ENCODE peak calls at places on chromosomes 4 and X, in five cellular contexts. One of them, this sample, is unnamed.

GRCh38 chr4:53043900-53044650 is 182.0 kb downstream of the RASL11B start:
- DNase-seq in GM12892: no peak
- DNase-seq in GM12878: no peak
- DNase-seq in ELR: no peak
- DNase-seq in NK-92 treated with Interleukin-12 subunit alpha and Interleukin-12 subunit beta, amount 100 ng/mL, for 24 hours: no peak
- DNase-seq in this sample: no peak

GRCh38 chr4:119210760-119211159 is 1.8 kb upstream of the USP53 start:
- DNase-seq in GM12892: no peak
- DNase-seq in GM12878: no peak
- DNase-seq in ELR: peak
- DNase-seq in NK-92 treated with Interleukin-12 subunit alpha and Interleukin-12 subunit beta, amount 100 ng/mL, for 24 hours: no peak
- DNase-seq in this sample: no peak

GRCh38 chrX:147927220-147927619 is 15.5 kb downstream of the FMR1 start:
- DNase-seq in GM12892: no peak
- DNase-seq in GM12878: no peak
- DNase-seq in ELR: no peak
- DNase-seq in NK-92 treated with Interleukin-12 subunit alpha and Interleukin-12 subunit beta, amount 100 ng/mL, for 24 hours: no peak
- DNase-seq in this sample: no peak

GRCh38 chrX:119539872-119540271 is 25.3 kb downstream of the STEEP1 start:
- DNase-seq in GM12892: no peak
- DNase-seq in GM12878: no peak
- DNase-seq in ELR: peak
- DNase-seq in NK-92 treated with Interleukin-12 subunit alpha and Interleukin-12 subunit beta, amount 100 ng/mL, for 24 hours: no peak
- DNase-seq in this sample: no peak

GRCh38 chr4:96524311-96524875 is 684.5 kb downstream of the PDHA2 start:
- DNase-seq in GM12892: no peak
- DNase-seq in GM12878: no peak
- DNase-seq in ELR: no peak
- DNase-seq in NK-92 treated with Interleukin-12 subunit alpha and Interleukin-12 subunit beta, amount 100 ng/mL, for 24 hours: no peak
- DNase-seq in this sample: no peak

GRCh38 chrX:118807151-118808017 is 16.2 kb upstream of the ZCCHC12 start:
- DNase-seq in GM12892: no peak
- DNase-seq in GM12878: peak
- DNase-seq in ELR: peak
- DNase-seq in NK-92 treated with Interleukin-12 subunit alpha and Interleukin-12 subunit beta, amount 100 ng/mL, for 24 hours: no peak
- DNase-seq in this sample: peak

GRCh38 chr4:7661846-7662506 is 227.2 kb upstream of the PSAPL1 start:
- DNase-seq in GM12892: no peak
- DNase-seq in GM12878: no peak
- DNase-seq in ELR: no peak
- DNase-seq in NK-92 treated with Interleukin-12 subunit alpha and Interleukin-12 subunit beta, amount 100 ng/mL, for 24 hours: no peak
- DNase-seq in this sample: no peak

GRCh38 chr4:12445711-12446110 is 1017.0 kb upstream of the HS3ST1 start:
- DNase-seq in GM12892: no peak
- DNase-seq in GM12878: no peak
- DNase-seq in ELR: no peak
- DNase-seq in NK-92 treated with Interleukin-12 subunit alpha and Interleukin-12 subunit beta, amount 100 ng/mL, for 24 hours: no peak
- DNase-seq in this sample: no peak

GRCh38 chr4:13527983-13528822 is 16.1 kb downstream of the NKX3-2 start:
- DNase-seq in GM12892: peak
- DNase-seq in GM12878: peak
- DNase-seq in ELR: no peak
- DNase-seq in NK-92 treated with Interleukin-12 subunit alpha and Interleukin-12 subunit beta, amount 100 ng/mL, for 24 hours: no peak
- DNase-seq in this sample: no peak

GRCh38 chr4:3315566-3315965 is 22.7 kb downstream of the RGS12 start:
- DNase-seq in GM12892: no peak
- DNase-seq in GM12878: no peak
- DNase-seq in ELR: no peak
- DNase-seq in NK-92 treated with Interleukin-12 subunit alpha and Interleukin-12 subunit beta, amount 100 ng/mL, for 24 hours: no peak
- DNase-seq in this sample: no peak

GRCh38 chrX:78387364-78387763 is 60.0 kb upstream of the CYSLTR1 start:
- DNase-seq in GM12892: no peak
- DNase-seq in GM12878: no peak
- DNase-seq in ELR: no peak
- DNase-seq in NK-92 treated with Interleukin-12 subunit alpha and Interleukin-12 subunit beta, amount 100 ng/mL, for 24 hours: no peak
- DNase-seq in this sample: no peak

GRCh38 chrX:139766545-139766983 is 58.6 kb upstream of the MCF2 start:
- DNase-seq in GM12892: no peak
- DNase-seq in GM12878: peak
- DNase-seq in ELR: no peak
- DNase-seq in NK-92 treated with Interleukin-12 subunit alpha and Interleukin-12 subunit beta, amount 100 ng/mL, for 24 hours: no peak
- DNase-seq in this sample: no peak

GRCh38 chr4:7207791-7208231 is 15.5 kb downstream of the SORCS2 start:
- DNase-seq in GM12892: no peak
- DNase-seq in GM12878: no peak
- DNase-seq in ELR: no peak
- DNase-seq in NK-92 treated with Interleukin-12 subunit alpha and Interleukin-12 subunit beta, amount 100 ng/mL, for 24 hours: no peak
- DNase-seq in this sample: no peak

GRCh38 chr4:48008021-48008596 is 8.4 kb downstream of the CNGA1 start:
- DNase-seq in GM12892: no peak
- DNase-seq in GM12878: no peak
- DNase-seq in ELR: peak
- DNase-seq in NK-92 treated with Interleukin-12 subunit alpha and Interleukin-12 subunit beta, amount 100 ng/mL, for 24 hours: no peak
- DNase-seq in this sample: no peak

GRCh38 chr4:8391972-8392371 is 48.6 kb downstream of the ACOX3 start:
- DNase-seq in GM12892: peak
- DNase-seq in GM12878: peak
- DNase-seq in ELR: peak
- DNase-seq in NK-92 treated with Interleukin-12 subunit alpha and Interleukin-12 subunit beta, amount 100 ng/mL, for 24 hours: no peak
- DNase-seq in this sample: peak

GRCh38 chr4:21765810-21766407 is 182.7 kb downstream of the KCNIP4 start:
- DNase-seq in GM12892: no peak
- DNase-seq in GM12878: no peak
- DNase-seq in ELR: peak
- DNase-seq in NK-92 treated with Interleukin-12 subunit alpha and Interleukin-12 subunit beta, amount 100 ng/mL, for 24 hours: no peak
- DNase-seq in this sample: peak

GRCh38 chrX:1502853-1503252 is 34.1 kb downstream of the P2RY8 start:
- DNase-seq in GM12892: no peak
- DNase-seq in GM12878: no peak
- DNase-seq in ELR: no peak
- DNase-seq in NK-92 treated with Interleukin-12 subunit alpha and Interleukin-12 subunit beta, amount 100 ng/mL, for 24 hours: no peak
- DNase-seq in this sample: no peak

GRCh38 chr4:120524237-120524636 is 398.3 kb downstream of the PRDM5 start:
- DNase-seq in GM12892: no peak
- DNase-seq in GM12878: no peak
- DNase-seq in ELR: no peak
- DNase-seq in NK-92 treated with Interleukin-12 subunit alpha and Interleukin-12 subunit beta, amount 100 ng/mL, for 24 hours: no peak
- DNase-seq in this sample: no peak

GRCh38 chrX:10756365-10756915 is 136.1 kb upstream of the MID1 start:
- DNase-seq in GM12892: no peak
- DNase-seq in GM12878: no peak
- DNase-seq in ELR: peak
- DNase-seq in NK-92 treated with Interleukin-12 subunit alpha and Interleukin-12 subunit beta, amount 100 ng/mL, for 24 hours: no peak
- DNase-seq in this sample: peak

GRCh38 chrX:7110821-7111276 is 36.7 kb upstream of the STS start:
- DNase-seq in GM12892: no peak
- DNase-seq in GM12878: peak
- DNase-seq in ELR: peak
- DNase-seq in NK-92 treated with Interleukin-12 subunit alpha and Interleukin-12 subunit beta, amount 100 ng/mL, for 24 hours: no peak
- DNase-seq in this sample: peak

GRCh38 chr4:41712413-41712812 is 36.1 kb downstream of the PHOX2B start:
- DNase-seq in GM12892: no peak
- DNase-seq in GM12878: no peak
- DNase-seq in ELR: peak
- DNase-seq in NK-92 treated with Interleukin-12 subunit alpha and Interleukin-12 subunit beta, amount 100 ng/mL, for 24 hours: no peak
- DNase-seq in this sample: no peak

GRCh38 chr4:55348436-55348835 is 2.4 kb downstream of the SRD5A3 start:
- DNase-seq in GM12892: no peak
- DNase-seq in GM12878: no peak
- DNase-seq in ELR: peak
- DNase-seq in NK-92 treated with Interleukin-12 subunit alpha and Interleukin-12 subunit beta, amount 100 ng/mL, for 24 hours: no peak
- DNase-seq in this sample: no peak

GRCh38 chr4:1000686-1001260 is 7.6 kb upstream of the SLC26A1 start:
- DNase-seq in GM12892: no peak
- DNase-seq in GM12878: no peak
- DNase-seq in ELR: no peak
- DNase-seq in NK-92 treated with Interleukin-12 subunit alpha and Interleukin-12 subunit beta, amount 100 ng/mL, for 24 hours: no peak
- DNase-seq in this sample: no peak

GRCh38 chr4:120694973-120695372 is 227.6 kb downstream of the PRDM5 start:
- DNase-seq in GM12892: no peak
- DNase-seq in GM12878: no peak
- DNase-seq in ELR: peak
- DNase-seq in NK-92 treated with Interleukin-12 subunit alpha and Interleukin-12 subunit beta, amount 100 ng/mL, for 24 hours: no peak
- DNase-seq in this sample: peak

GRCh38 chr4:84319124-84319523 is 180.0 kb downstream of the NKX6-1 start:
- DNase-seq in GM12892: no peak
- DNase-seq in GM12878: no peak
- DNase-seq in ELR: no peak
- DNase-seq in NK-92 treated with Interleukin-12 subunit alpha and Interleukin-12 subunit beta, amount 100 ng/mL, for 24 hours: no peak
- DNase-seq in this sample: peak

GRCh38 chr4:6137027-6137746 is 63.2 kb downstream of the JAKMIP1 start:
- DNase-seq in GM12892: no peak
- DNase-seq in GM12878: no peak
- DNase-seq in ELR: no peak
- DNase-seq in NK-92 treated with Interleukin-12 subunit alpha and Interleukin-12 subunit beta, amount 100 ng/mL, for 24 hours: no peak
- DNase-seq in this sample: no peak

GRCh38 chr4:5874811-5875465 is 17.9 kb downstream of the CRMP1 start:
- DNase-seq in GM12892: no peak
- DNase-seq in GM12878: no peak
- DNase-seq in ELR: no peak
- DNase-seq in NK-92 treated with Interleukin-12 subunit alpha and Interleukin-12 subunit beta, amount 100 ng/mL, for 24 hours: no peak
- DNase-seq in this sample: peak

GRCh38 chr4:147772459-147772969 is 40.6 kb downstream of the ARHGAP10 start:
- DNase-seq in GM12892: no peak
- DNase-seq in GM12878: no peak
- DNase-seq in ELR: peak
- DNase-seq in NK-92 treated with Interleukin-12 subunit alpha and Interleukin-12 subunit beta, amount 100 ng/mL, for 24 hours: no peak
- DNase-seq in this sample: peak

GRCh38 chrX:134462927-134463326 is 3.0 kb downstream of the HPRT1 start:
- DNase-seq in GM12892: no peak
- DNase-seq in GM12878: no peak
- DNase-seq in ELR: no peak
- DNase-seq in NK-92 treated with Interleukin-12 subunit alpha and Interleukin-12 subunit beta, amount 100 ng/mL, for 24 hours: no peak
- DNase-seq in this sample: no peak

GRCh38 chrX:109345866-109346265 is 136.0 kb downstream of the GUCY2F start:
- DNase-seq in GM12892: no peak
- DNase-seq in GM12878: no peak
- DNase-seq in ELR: no peak
- DNase-seq in NK-92 treated with Interleukin-12 subunit alpha and Interleukin-12 subunit beta, amount 100 ng/mL, for 24 hours: no peak
- DNase-seq in this sample: no peak

GRCh38 chr4:181796502-181796901 is 446.7 kb upstream of the TENM3 start:
- DNase-seq in GM12892: no peak
- DNase-seq in GM12878: no peak
- DNase-seq in ELR: no peak
- DNase-seq in NK-92 treated with Interleukin-12 subunit alpha and Interleukin-12 subunit beta, amount 100 ng/mL, for 24 hours: no peak
- DNase-seq in this sample: peak

This sample was measured in Daoy.